ENCODE peak calls at places on chromosomes 3 and 15, in ten cellular contexts. One of them, this sample, is unnamed.

GRCh38 chr3:64063207-64063981 is 40.1 kb upstream of the PSMD6 start:
- DNase-seq in NCI-H1694: no peak
- DNase-seq in lung: no peak
- DNase-seq in stomach: no peak
- DNase-seq in memory B cell: no peak
- DNase-seq in colonic mucosa: no peak
- DNase-seq in posterior cingulate gyrus: no peak
- DNase-seq in heart right ventricle: no peak
- DNase-seq in caudate nucleus: no peak
- DNase-seq in neural crest cell: no peak
- DNase-seq in this sample: no peak

GRCh38 chr3:110789315-110789714 is 282.3 kb upstream of the NECTIN3 start:
- DNase-seq in NCI-H1694: no peak
- DNase-seq in lung: no peak
- DNase-seq in stomach: no peak
- DNase-seq in memory B cell: no peak
- DNase-seq in colonic mucosa: no peak
- DNase-seq in posterior cingulate gyrus: no peak
- DNase-seq in heart right ventricle: no peak
- DNase-seq in caudate nucleus: no peak
- DNase-seq in neural crest cell: no peak
- DNase-seq in this sample: no peak

GRCh38 chr3:32222950-32223349 is 15.5 kb upstream of the CMTM8 start:
- DNase-seq in NCI-H1694: no peak
- DNase-seq in lung: no peak
- DNase-seq in stomach: no peak
- DNase-seq in memory B cell: no peak
- DNase-seq in colonic mucosa: no peak
- DNase-seq in posterior cingulate gyrus: no peak
- DNase-seq in heart right ventricle: no peak
- DNase-seq in caudate nucleus: no peak
- DNase-seq in neural crest cell: no peak
- DNase-seq in this sample: no peak

GRCh38 chr3:188584958-188585689 is 431.2 kb downstream of the LPP start:
- DNase-seq in NCI-H1694: no peak
- DNase-seq in lung: no peak
- DNase-seq in stomach: no peak
- DNase-seq in memory B cell: no peak
- DNase-seq in colonic mucosa: no peak
- DNase-seq in posterior cingulate gyrus: no peak
- DNase-seq in heart right ventricle: no peak
- DNase-seq in caudate nucleus: no peak
- DNase-seq in neural crest cell: no peak
- DNase-seq in this sample: peak; percentile 11

GRCh38 chr3:194235160-194235559 is 99.2 kb downstream of the HES1 start:
- DNase-seq in NCI-H1694: no peak
- DNase-seq in lung: no peak
- DNase-seq in stomach: no peak
- DNase-seq in memory B cell: no peak
- DNase-seq in colonic mucosa: no peak
- DNase-seq in posterior cingulate gyrus: no peak
- DNase-seq in heart right ventricle: no peak
- DNase-seq in caudate nucleus: no peak
- DNase-seq in neural crest cell: no peak
- DNase-seq in this sample: no peak

GRCh38 chr3:37024092-37024491 is 30.8 kb downstream of the MLH1 start:
- DNase-seq in NCI-H1694: no peak
- DNase-seq in lung: no peak
- DNase-seq in stomach: no peak
- DNase-seq in memory B cell: no peak
- DNase-seq in colonic mucosa: no peak
- DNase-seq in posterior cingulate gyrus: no peak
- DNase-seq in heart right ventricle: no peak
- DNase-seq in caudate nucleus: no peak
- DNase-seq in neural crest cell: no peak
- DNase-seq in this sample: peak; percentile 51

GRCh38 chr15:70088887-70089691 is 8.6 kb downstream of the TLE3 start:
- DNase-seq in NCI-H1694: no peak
- DNase-seq in lung: no peak
- DNase-seq in stomach: no peak
- DNase-seq in memory B cell: no peak
- DNase-seq in colonic mucosa: peak; percentile 35
- DNase-seq in posterior cingulate gyrus: no peak
- DNase-seq in heart right ventricle: peak; percentile 33
- DNase-seq in caudate nucleus: no peak
- DNase-seq in neural crest cell: no peak
- DNase-seq in this sample: no peak

GRCh38 chr3:60756636-60757035 is 494.6 kb downstream of the FHIT start:
- DNase-seq in NCI-H1694: no peak
- DNase-seq in lung: no peak
- DNase-seq in stomach: no peak
- DNase-seq in memory B cell: no peak
- DNase-seq in colonic mucosa: no peak
- DNase-seq in posterior cingulate gyrus: no peak
- DNase-seq in heart right ventricle: no peak
- DNase-seq in caudate nucleus: no peak
- DNase-seq in neural crest cell: no peak
- DNase-seq in this sample: no peak

GRCh38 chr15:85333132-85333831 is 47.1 kb upstream of the AKAP13 start:
- DNase-seq in NCI-H1694: no peak
- DNase-seq in lung: no peak
- DNase-seq in stomach: no peak
- DNase-seq in memory B cell: no peak
- DNase-seq in colonic mucosa: no peak
- DNase-seq in posterior cingulate gyrus: no peak
- DNase-seq in heart right ventricle: no peak
- DNase-seq in caudate nucleus: no peak
- DNase-seq in neural crest cell: no peak
- DNase-seq in this sample: peak; percentile 45

GRCh38 chr15:42955518-42955917 is 34.9 kb upstream of the TTBK2 start:
- DNase-seq in NCI-H1694: no peak
- DNase-seq in lung: no peak
- DNase-seq in stomach: no peak
- DNase-seq in memory B cell: no peak
- DNase-seq in colonic mucosa: no peak
- DNase-seq in posterior cingulate gyrus: no peak
- DNase-seq in heart right ventricle: no peak
- DNase-seq in caudate nucleus: no peak
- DNase-seq in neural crest cell: no peak
- DNase-seq in this sample: no peak

GRCh38 chr3:71726106-71726505 is 904 bp upstream of the EIF4E3 start:
- DNase-seq in NCI-H1694: no peak
- DNase-seq in lung: no peak
- DNase-seq in stomach: no peak
- DNase-seq in memory B cell: no peak
- DNase-seq in colonic mucosa: no peak
- DNase-seq in posterior cingulate gyrus: no peak
- DNase-seq in heart right ventricle: no peak
- DNase-seq in caudate nucleus: no peak
- DNase-seq in neural crest cell: no peak
- DNase-seq in this sample: no peak

GRCh38 chr3:160232014-160232413 is 6.8 kb downstream of the C3orf80 start:
- DNase-seq in NCI-H1694: no peak
- DNase-seq in lung: no peak
- DNase-seq in stomach: no peak
- DNase-seq in memory B cell: no peak
- DNase-seq in colonic mucosa: no peak
- DNase-seq in posterior cingulate gyrus: no peak
- DNase-seq in heart right ventricle: no peak
- DNase-seq in caudate nucleus: no peak
- DNase-seq in neural crest cell: no peak
- DNase-seq in this sample: no peak

GRCh38 chr3:37210230-37210629 is 35.8 kb upstream of the LRRFIP2 start:
- DNase-seq in NCI-H1694: no peak
- DNase-seq in lung: no peak
- DNase-seq in stomach: no peak
- DNase-seq in memory B cell: no peak
- DNase-seq in colonic mucosa: no peak
- DNase-seq in posterior cingulate gyrus: no peak
- DNase-seq in heart right ventricle: no peak
- DNase-seq in caudate nucleus: no peak
- DNase-seq in neural crest cell: no peak
- DNase-seq in this sample: no peak

GRCh38 chr3:81592101-81592500 is 169.3 kb downstream of the GBE1 start:
- DNase-seq in NCI-H1694: no peak
- DNase-seq in lung: no peak
- DNase-seq in stomach: no peak
- DNase-seq in memory B cell: no peak
- DNase-seq in colonic mucosa: no peak
- DNase-seq in posterior cingulate gyrus: no peak
- DNase-seq in heart right ventricle: no peak
- DNase-seq in caudate nucleus: no peak
- DNase-seq in neural crest cell: no peak
- DNase-seq in this sample: no peak

GRCh38 chr3:72536206-72536887 is 311.9 kb downstream of the SHQ1 start:
- DNase-seq in NCI-H1694: no peak
- DNase-seq in lung: no peak
- DNase-seq in stomach: no peak
- DNase-seq in memory B cell: no peak
- DNase-seq in colonic mucosa: no peak
- DNase-seq in posterior cingulate gyrus: no peak
- DNase-seq in heart right ventricle: no peak
- DNase-seq in caudate nucleus: no peak
- DNase-seq in neural crest cell: no peak
- DNase-seq in this sample: no peak

This sample was measured in OCI-M1.